ENCODE peak calls at places on chromosomes 11 and 22, in eight cellular contexts. One of them, this sample, is unnamed.

GRCh38 chr11:121520243-121521144 is 67.7 kb upstream of the SORL1-AS1 start:
- DNase-seq in lower leg skin: no peak
- DNase-seq in Peyer's patch: no peak
- DNase-seq in mucosa of descending colon: no peak
- DNase-seq in OCI-LY7: no peak
- DNase-seq in fibroblast of lung: peak
- DNase-seq in H9: no peak
- DNase-seq in GM13976: no peak
- DNase-seq in this sample: no peak

GRCh38 chr11:2561283-2562180 is 116.7 kb downstream of the KCNQ1 start:
- DNase-seq in fibroblast of lung: no peak
- DNase-seq in Peyer's patch: peak
- DNase-seq in GM13976: no peak
- DNase-seq in H9: no peak
- DNase-seq in mucosa of descending colon: peak
- DNase-seq in lower leg skin: no peak
- DNase-seq in OCI-LY7: no peak
- DNase-seq in this sample: no peak

GRCh38 chr11:126547691-126548090 is 192.2 kb downstream of the ST3GAL4 start:
- DNase-seq in GM13976: no peak
- DNase-seq in Peyer's patch: no peak
- DNase-seq in H9: no peak
- DNase-seq in OCI-LY7: no peak
- DNase-seq in lower leg skin: no peak
- DNase-seq in fibroblast of lung: peak
- DNase-seq in mucosa of descending colon: no peak
- DNase-seq in this sample: no peak

GRCh38 chr11:123477205-123477907 is 47.3 kb downstream of the GRAMD1B start:
- DNase-seq in H9: no peak
- DNase-seq in fibroblast of lung: no peak
- DNase-seq in GM13976: no peak
- DNase-seq in lower leg skin: no peak
- DNase-seq in mucosa of descending colon: no peak
- DNase-seq in OCI-LY7: no peak
- DNase-seq in Peyer's patch: no peak
- DNase-seq in this sample: no peak

GRCh38 chr22:28978863-28979799 is 82.5 kb downstream of the C22orf31 start:
- DNase-seq in mucosa of descending colon: no peak
- DNase-seq in GM13976: no peak
- DNase-seq in OCI-LY7: no peak
- DNase-seq in Peyer's patch: no peak
- DNase-seq in H9: no peak
- DNase-seq in lower leg skin: no peak
- DNase-seq in fibroblast of lung: no peak
- DNase-seq in this sample: no peak

GRCh38 chr11:66906077-66906929 is 49.4 kb downstream of the LRFN4 start:
- DNase-seq in lower leg skin: no peak
- DNase-seq in Peyer's patch: no peak
- DNase-seq in GM13976: no peak
- DNase-seq in H9: no peak
- DNase-seq in mucosa of descending colon: no peak
- DNase-seq in fibroblast of lung: peak
- DNase-seq in OCI-LY7: no peak
- DNase-seq in this sample: no peak

GRCh38 chr22:28366856-28367255 is 312.8 kb downstream of the TTC28 start:
- DNase-seq in OCI-LY7: no peak
- DNase-seq in GM13976: no peak
- DNase-seq in Peyer's patch: no peak
- DNase-seq in H9: no peak
- DNase-seq in fibroblast of lung: no peak
- DNase-seq in mucosa of descending colon: no peak
- DNase-seq in lower leg skin: no peak
- DNase-seq in this sample: no peak

GRCh38 chr11:128892866-128893565 is 1.9 kb downstream of the KCNJ5 start:
- DNase-seq in GM13976: no peak
- DNase-seq in lower leg skin: no peak
- DNase-seq in mucosa of descending colon: no peak
- DNase-seq in OCI-LY7: no peak
- DNase-seq in fibroblast of lung: no peak
- DNase-seq in H9: no peak
- DNase-seq in Peyer's patch: peak
- DNase-seq in this sample: no peak

GRCh38 chr11:102592634-102593581 is 32.2 kb downstream of the MMP20 start:
- DNase-seq in GM13976: no peak
- DNase-seq in Peyer's patch: peak
- DNase-seq in mucosa of descending colon: no peak
- DNase-seq in OCI-LY7: peak
- DNase-seq in H9: peak
- DNase-seq in lower leg skin: no peak
- DNase-seq in fibroblast of lung: peak
- DNase-seq in this sample: no peak

GRCh38 chr22:28711820-28712777 is 29.5 kb downstream of the CHEK2 start:
- DNase-seq in GM13976: no peak
- DNase-seq in Peyer's patch: no peak
- DNase-seq in mucosa of descending colon: no peak
- DNase-seq in lower leg skin: peak
- DNase-seq in OCI-LY7: no peak
- DNase-seq in H9: no peak
- DNase-seq in fibroblast of lung: peak
- DNase-seq in this sample: no peak

GRCh38 chr11:2776351-2777061 is 76.7 kb upstream of the KCNQ1OT1 start:
- DNase-seq in Peyer's patch: peak
- DNase-seq in H9: no peak
- DNase-seq in GM13976: no peak
- DNase-seq in mucosa of descending colon: peak
- DNase-seq in OCI-LY7: no peak
- DNase-seq in lower leg skin: peak
- DNase-seq in fibroblast of lung: no peak
- DNase-seq in this sample: peak

GRCh38 chr22:49372530-49373288 is 455.0 kb downstream of the BRD1 start:
- DNase-seq in lower leg skin: peak
- DNase-seq in mucosa of descending colon: no peak
- DNase-seq in Peyer's patch: peak
- DNase-seq in GM13976: no peak
- DNase-seq in OCI-LY7: no peak
- DNase-seq in fibroblast of lung: no peak
- DNase-seq in H9: peak
- DNase-seq in this sample: peak

GRCh38 chr11:111983187-111983986 is 41.8 kb upstream of the DLAT start:
- DNase-seq in fibroblast of lung: peak
- DNase-seq in mucosa of descending colon: peak
- DNase-seq in GM13976: no peak
- DNase-seq in OCI-LY7: no peak
- DNase-seq in H9: peak
- DNase-seq in Peyer's patch: peak
- DNase-seq in lower leg skin: no peak
- DNase-seq in this sample: peak

GRCh38 chr11:64803163-64803845 is at the start of gene MAP4K2:
- DNase-seq in lower leg skin: peak
- DNase-seq in OCI-LY7: peak
- DNase-seq in mucosa of descending colon: peak
- DNase-seq in H9: peak
- DNase-seq in GM13976: peak
- DNase-seq in Peyer's patch: peak
- DNase-seq in fibroblast of lung: peak
- DNase-seq in this sample: peak
- TF ChIP-seq CTCF in lower leg skin: no peak
- TF ChIP-seq CTCF in OCI-LY7: peak
- TF ChIP-seq CTCF in mucosa of descending colon: no peak
- TF ChIP-seq CTCF in H9: peak
- TF ChIP-seq CTCF in GM13976: no peak
- TF ChIP-seq CTCF in Peyer's patch: peak
- TF ChIP-seq CTCF in fibroblast of lung: no peak
- TF ChIP-seq CTCF in this sample: no peak

GRCh38 chr11:73989156-73989555 is 6.5 kb upstream of the UCP2 start:
- DNase-seq in mucosa of descending colon: no peak
- DNase-seq in lower leg skin: no peak
- DNase-seq in OCI-LY7: no peak
- DNase-seq in fibroblast of lung: no peak
- DNase-seq in Peyer's patch: peak
- DNase-seq in H9: no peak
- DNase-seq in GM13976: no peak
- DNase-seq in this sample: no peak
- TF ChIP-seq CTCF in mucosa of descending colon: no peak
- TF ChIP-seq CTCF in lower leg skin: no peak
- TF ChIP-seq CTCF in OCI-LY7: peak
- TF ChIP-seq CTCF in fibroblast of lung: peak
- TF ChIP-seq CTCF in Peyer's patch: no peak
- TF ChIP-seq CTCF in H9: peak
- TF ChIP-seq CTCF in GM13976: no peak
- TF ChIP-seq CTCF in this sample: no peak

GRCh38 chr22:26323013-26323412 is 106.0 kb upstream of the ASPHD2 start:
- DNase-seq in GM13976: no peak
- DNase-seq in mucosa of descending colon: no peak
- DNase-seq in Peyer's patch: no peak
- DNase-seq in OCI-LY7: no peak
- DNase-seq in fibroblast of lung: no peak
- DNase-seq in H9: no peak
- DNase-seq in lower leg skin: no peak
- DNase-seq in this sample: no peak

GRCh38 chr22:26322179-26322905 is 106.7 kb upstream of the ASPHD2 start:
- DNase-seq in OCI-LY7: no peak
- DNase-seq in lower leg skin: no peak
- DNase-seq in Peyer's patch: no peak
- DNase-seq in H9: no peak
- DNase-seq in fibroblast of lung: peak
- DNase-seq in mucosa of descending colon: no peak
- DNase-seq in GM13976: no peak
- DNase-seq in this sample: no peak

GRCh38 chr22:26318975-26319374 is 110.1 kb upstream of the ASPHD2 start:
- DNase-seq in GM13976: no peak
- DNase-seq in OCI-LY7: no peak
- DNase-seq in H9: no peak
- DNase-seq in mucosa of descending colon: no peak
- DNase-seq in fibroblast of lung: peak
- DNase-seq in lower leg skin: no peak
- DNase-seq in Peyer's patch: no peak
- DNase-seq in this sample: peak

GRCh38 chr22:26320469-26320868 is 108.6 kb upstream of the ASPHD2 start:
- DNase-seq in OCI-LY7: no peak
- DNase-seq in fibroblast of lung: no peak
- DNase-seq in GM13976: no peak
- DNase-seq in lower leg skin: no peak
- DNase-seq in Peyer's patch: no peak
- DNase-seq in H9: no peak
- DNase-seq in mucosa of descending colon: no peak
- DNase-seq in this sample: no peak

DNA sequence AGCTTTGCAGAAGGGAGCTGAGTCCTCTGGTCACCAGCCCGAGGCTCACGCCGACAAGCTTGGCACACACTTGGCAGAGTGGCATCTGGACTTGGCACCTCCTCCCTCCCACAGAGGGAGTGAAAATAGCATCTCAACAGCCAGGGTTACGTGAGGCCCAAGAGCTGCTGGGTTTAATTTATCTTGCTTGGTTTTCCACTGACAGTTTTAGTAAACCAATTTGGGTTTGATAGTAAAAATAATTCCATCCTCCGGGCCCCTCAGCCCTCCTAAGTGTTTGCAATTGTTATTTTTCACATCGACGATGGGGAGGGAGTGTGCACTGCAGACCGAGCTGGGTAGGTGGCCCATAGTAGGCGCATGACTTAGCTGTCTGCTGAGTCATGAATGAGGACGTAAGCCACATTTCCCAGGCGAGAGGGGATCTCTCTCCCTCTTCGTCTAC is 107.6 kb upstream of the ASPHD2 start:
- DNase-seq in OCI-LY7: no peak
- DNase-seq in H9: no peak
- DNase-seq in Peyer's patch: no peak
- DNase-seq in mucosa of descending colon: no peak
- DNase-seq in GM13976: no peak
- DNase-seq in fibroblast of lung: peak
- DNase-seq in lower leg skin: no peak
- DNase-seq in this sample: no peak
- TF ChIP-seq CTCF in OCI-LY7: no peak
- TF ChIP-seq CTCF in H9: no peak
- TF ChIP-seq CTCF in Peyer's patch: no peak
- TF ChIP-seq CTCF in mucosa of descending colon: no peak
- TF ChIP-seq CTCF in GM13976: no peak
- TF ChIP-seq CTCF in fibroblast of lung: no peak
- TF ChIP-seq CTCF in lower leg skin: no peak
- TF ChIP-seq CTCF in this sample: no peak

GRCh38 chr11:88543902-88544655 is 206.5 kb upstream of the CTSC start:
- DNase-seq in fibroblast of lung: peak
- DNase-seq in Peyer's patch: peak
- DNase-seq in GM13976: peak
- DNase-seq in H9: peak
- DNase-seq in OCI-LY7: peak
- DNase-seq in lower leg skin: peak
- DNase-seq in mucosa of descending colon: peak
- DNase-seq in this sample: peak

GRCh38 chr11:88544656-88545280 is 207.2 kb upstream of the CTSC start:
- DNase-seq in lower leg skin: no peak
- DNase-seq in OCI-LY7: no peak
- DNase-seq in Peyer's patch: no peak
- DNase-seq in fibroblast of lung: no peak
- DNase-seq in H9: no peak
- DNase-seq in mucosa of descending colon: no peak
- DNase-seq in GM13976: no peak
- DNase-seq in this sample: no peak
- TF ChIP-seq CTCF in lower leg skin: no peak
- TF ChIP-seq CTCF in OCI-LY7: peak
- TF ChIP-seq CTCF in Peyer's patch: no peak
- TF ChIP-seq CTCF in fibroblast of lung: no peak
- TF ChIP-seq CTCF in H9: no peak
- TF ChIP-seq CTCF in mucosa of descending colon: no peak
- TF ChIP-seq CTCF in GM13976: no peak
- TF ChIP-seq CTCF in this sample: no peak

GRCh38 chr11:46119352-46120216 is 1.7 kb downstream of the PHF21A start:
- DNase-seq in mucosa of descending colon: peak
- DNase-seq in Peyer's patch: peak
- DNase-seq in lower leg skin: peak
- DNase-seq in H9: no peak
- DNase-seq in OCI-LY7: peak
- DNase-seq in fibroblast of lung: peak
- DNase-seq in GM13976: peak
- DNase-seq in this sample: peak

GRCh38 chr11:46121328-46121723 is at the start of gene PHF21A:
- DNase-seq in OCI-LY7: peak
- DNase-seq in Peyer's patch: peak
- DNase-seq in lower leg skin: peak
- DNase-seq in GM13976: peak
- DNase-seq in mucosa of descending colon: peak
- DNase-seq in fibroblast of lung: peak
- DNase-seq in H9: peak
- DNase-seq in this sample: peak

GRCh38 chr11:46121724-46122477 is 647 bp upstream of the PHF21A start:
- DNase-seq in H9: peak
- DNase-seq in fibroblast of lung: peak
- DNase-seq in mucosa of descending colon: peak
- DNase-seq in GM13976: peak
- DNase-seq in Peyer's patch: peak
- DNase-seq in lower leg skin: peak
- DNase-seq in OCI-LY7: peak
- DNase-seq in this sample: peak

GRCh38 chr11:46120361-46120710 is 918 bp downstream of the PHF21A start:
- DNase-seq in GM13976: no peak
- DNase-seq in Peyer's patch: no peak
- DNase-seq in fibroblast of lung: peak
- DNase-seq in OCI-LY7: peak
- DNase-seq in mucosa of descending colon: peak
- DNase-seq in H9: no peak
- DNase-seq in lower leg skin: peak
- DNase-seq in this sample: peak

GRCh38 chr11:46120711-46121327 is 435 bp downstream of the PHF21A start:
- DNase-seq in GM13976: no peak
- DNase-seq in lower leg skin: peak
- DNase-seq in fibroblast of lung: peak
- DNase-seq in Peyer's patch: peak
- DNase-seq in mucosa of descending colon: peak
- DNase-seq in H9: peak
- DNase-seq in OCI-LY7: peak
- DNase-seq in this sample: peak
- TF ChIP-seq CTCF in GM13976: no peak
- TF ChIP-seq CTCF in lower leg skin: no peak
- TF ChIP-seq CTCF in fibroblast of lung: no peak
- TF ChIP-seq CTCF in Peyer's patch: no peak
- TF ChIP-seq CTCF in mucosa of descending colon: no peak
- TF ChIP-seq CTCF in H9: no peak
- TF ChIP-seq CTCF in OCI-LY7: no peak
- TF ChIP-seq CTCF in this sample: no peak

This sample was measured in endothelial cell.